ENCODE peak calls at places on chromosomes 13 and 19, in six cellular contexts. One of them, this sample, is unnamed.

GRCh38 chr13:65907656-65908441 is 1322.3 kb downstream of the PCDH9 start:
- DNase-seq in C1 segment of cervical spinal cord: no peak
- DNase-seq in cardiac septum: no peak
- DNase-seq in iPS-NIHi11: no peak
- DNase-seq in stimulated activated CD8-positive, alpha-beta memory T cell treated with anti-CD3 and anti-CD28 coated beads, Interleukin-15, amount 100 ng/mL, for 1 hour: no peak
- DNase-seq in activated CD8-positive, alpha-beta T cell treated with anti-CD3 and anti-CD28 coated beads for 36 hours: no peak
- DNase-seq in this sample: no peak

GRCh38 chr13:50866817-50867640 is 23.5 kb upstream of the DLEU7 start:
- DNase-seq in C1 segment of cervical spinal cord: no peak
- DNase-seq in cardiac septum: no peak
- DNase-seq in iPS-NIHi11: no peak
- DNase-seq in stimulated activated CD8-positive, alpha-beta memory T cell treated with anti-CD3 and anti-CD28 coated beads, Interleukin-15, amount 100 ng/mL, for 1 hour: no peak
- DNase-seq in activated CD8-positive, alpha-beta T cell treated with anti-CD3 and anti-CD28 coated beads for 36 hours: no peak
- DNase-seq in this sample: no peak

GRCh38 chr19:37074819-37075362 is 3.3 kb upstream of the ZNF420 start:
- DNase-seq in C1 segment of cervical spinal cord: no peak
- DNase-seq in cardiac septum: no peak
- DNase-seq in iPS-NIHi11: no peak
- DNase-seq in stimulated activated CD8-positive, alpha-beta memory T cell treated with anti-CD3 and anti-CD28 coated beads, Interleukin-15, amount 100 ng/mL, for 1 hour: no peak
- DNase-seq in activated CD8-positive, alpha-beta T cell treated with anti-CD3 and anti-CD28 coated beads for 36 hours: no peak
- DNase-seq in this sample: no peak

GRCh38 chr13:44854264-44855060 is 134.8 kb downstream of the NUFIP1 start:
- DNase-seq in C1 segment of cervical spinal cord: no peak
- DNase-seq in cardiac septum: no peak
- DNase-seq in iPS-NIHi11: peak
- DNase-seq in stimulated activated CD8-positive, alpha-beta memory T cell treated with anti-CD3 and anti-CD28 coated beads, Interleukin-15, amount 100 ng/mL, for 1 hour: no peak
- DNase-seq in activated CD8-positive, alpha-beta T cell treated with anti-CD3 and anti-CD28 coated beads for 36 hours: no peak
- DNase-seq in this sample: no peak

GRCh38 chr19:40610396-40611064 is 9.4 kb downstream of the LTBP4 start:
- DNase-seq in C1 segment of cervical spinal cord: no peak
- DNase-seq in cardiac septum: peak
- DNase-seq in iPS-NIHi11: no peak
- DNase-seq in stimulated activated CD8-positive, alpha-beta memory T cell treated with anti-CD3 and anti-CD28 coated beads, Interleukin-15, amount 100 ng/mL, for 1 hour: no peak
- DNase-seq in activated CD8-positive, alpha-beta T cell treated with anti-CD3 and anti-CD28 coated beads for 36 hours: peak
- DNase-seq in this sample: peak

GRCh38 chr13:76885203-76886004 is 801 bp downstream of the KCTD12 start:
- DNase-seq in C1 segment of cervical spinal cord: peak
- DNase-seq in cardiac septum: peak
- DNase-seq in iPS-NIHi11: peak
- DNase-seq in stimulated activated CD8-positive, alpha-beta memory T cell treated with anti-CD3 and anti-CD28 coated beads, Interleukin-15, amount 100 ng/mL, for 1 hour: no peak
- DNase-seq in activated CD8-positive, alpha-beta T cell treated with anti-CD3 and anti-CD28 coated beads for 36 hours: peak
- DNase-seq in this sample: peak

GRCh38 chr13:44601596-44601995 is 25.5 kb upstream of the TSC22D1 start:
- DNase-seq in C1 segment of cervical spinal cord: no peak
- DNase-seq in cardiac septum: no peak
- DNase-seq in iPS-NIHi11: no peak
- DNase-seq in stimulated activated CD8-positive, alpha-beta memory T cell treated with anti-CD3 and anti-CD28 coated beads, Interleukin-15, amount 100 ng/mL, for 1 hour: no peak
- DNase-seq in activated CD8-positive, alpha-beta T cell treated with anti-CD3 and anti-CD28 coated beads for 36 hours: no peak
- DNase-seq in this sample: no peak

GRCh38 chr13:30971575-30971974 is 39.1 kb downstream of the TEX26 start:
- DNase-seq in C1 segment of cervical spinal cord: no peak
- DNase-seq in cardiac septum: no peak
- DNase-seq in iPS-NIHi11: no peak
- DNase-seq in stimulated activated CD8-positive, alpha-beta memory T cell treated with anti-CD3 and anti-CD28 coated beads, Interleukin-15, amount 100 ng/mL, for 1 hour: no peak
- DNase-seq in activated CD8-positive, alpha-beta T cell treated with anti-CD3 and anti-CD28 coated beads for 36 hours: no peak
- DNase-seq in this sample: no peak

GRCh38 chr19:46859637-46860124 is 1.1 kb upstream of the ARHGAP35 start:
- DNase-seq in C1 segment of cervical spinal cord: no peak
- DNase-seq in cardiac septum: no peak
- DNase-seq in iPS-NIHi11: no peak
- DNase-seq in stimulated activated CD8-positive, alpha-beta memory T cell treated with anti-CD3 and anti-CD28 coated beads, Interleukin-15, amount 100 ng/mL, for 1 hour: no peak
- DNase-seq in activated CD8-positive, alpha-beta T cell treated with anti-CD3 and anti-CD28 coated beads for 36 hours: no peak
- DNase-seq in this sample: no peak

GRCh38 chr13:111328803-111329410 is 8.5 kb downstream of the TEX29 start:
- DNase-seq in C1 segment of cervical spinal cord: no peak
- DNase-seq in cardiac septum: no peak
- DNase-seq in iPS-NIHi11: no peak
- DNase-seq in stimulated activated CD8-positive, alpha-beta memory T cell treated with anti-CD3 and anti-CD28 coated beads, Interleukin-15, amount 100 ng/mL, for 1 hour: no peak
- DNase-seq in activated CD8-positive, alpha-beta T cell treated with anti-CD3 and anti-CD28 coated beads for 36 hours: no peak
- DNase-seq in this sample: no peak

GRCh38 chr13:44805623-44806022 is 183.6 kb downstream of the NUFIP1 start:
- DNase-seq in C1 segment of cervical spinal cord: no peak
- DNase-seq in cardiac septum: no peak
- DNase-seq in iPS-NIHi11: no peak
- DNase-seq in stimulated activated CD8-positive, alpha-beta memory T cell treated with anti-CD3 and anti-CD28 coated beads, Interleukin-15, amount 100 ng/mL, for 1 hour: no peak
- DNase-seq in activated CD8-positive, alpha-beta T cell treated with anti-CD3 and anti-CD28 coated beads for 36 hours: no peak
- DNase-seq in this sample: no peak

GRCh38 chr19:45528744-45529453 is 21.6 kb downstream of the VASP start:
- DNase-seq in C1 segment of cervical spinal cord: peak
- DNase-seq in cardiac septum: no peak
- DNase-seq in iPS-NIHi11: peak
- DNase-seq in stimulated activated CD8-positive, alpha-beta memory T cell treated with anti-CD3 and anti-CD28 coated beads, Interleukin-15, amount 100 ng/mL, for 1 hour: no peak
- DNase-seq in activated CD8-positive, alpha-beta T cell treated with anti-CD3 and anti-CD28 coated beads for 36 hours: peak
- DNase-seq in this sample: no peak

GRCh38 chr13:108850706-108851105 is 221.3 kb downstream of the MYO16 start:
- DNase-seq in C1 segment of cervical spinal cord: no peak
- DNase-seq in cardiac septum: no peak
- DNase-seq in iPS-NIHi11: no peak
- DNase-seq in stimulated activated CD8-positive, alpha-beta memory T cell treated with anti-CD3 and anti-CD28 coated beads, Interleukin-15, amount 100 ng/mL, for 1 hour: no peak
- DNase-seq in activated CD8-positive, alpha-beta T cell treated with anti-CD3 and anti-CD28 coated beads for 36 hours: no peak
- DNase-seq in this sample: no peak

GRCh38 chr13:31747966-31748365 is 8.6 kb downstream of the RXFP2 start:
- DNase-seq in C1 segment of cervical spinal cord: no peak
- DNase-seq in cardiac septum: no peak
- DNase-seq in iPS-NIHi11: no peak
- DNase-seq in stimulated activated CD8-positive, alpha-beta memory T cell treated with anti-CD3 and anti-CD28 coated beads, Interleukin-15, amount 100 ng/mL, for 1 hour: no peak
- DNase-seq in activated CD8-positive, alpha-beta T cell treated with anti-CD3 and anti-CD28 coated beads for 36 hours: no peak
- DNase-seq in this sample: peak

GRCh38 chr19:21532904-21533303 is 27.5 kb downstream of the ZNF429 start:
- DNase-seq in C1 segment of cervical spinal cord: no peak
- DNase-seq in cardiac septum: no peak
- DNase-seq in iPS-NIHi11: no peak
- DNase-seq in stimulated activated CD8-positive, alpha-beta memory T cell treated with anti-CD3 and anti-CD28 coated beads, Interleukin-15, amount 100 ng/mL, for 1 hour: no peak
- DNase-seq in activated CD8-positive, alpha-beta T cell treated with anti-CD3 and anti-CD28 coated beads for 36 hours: no peak
- DNase-seq in this sample: no peak

GRCh38 chr13:79525458-79525857 is 44.5 kb downstream of the NDFIP2 start:
- DNase-seq in C1 segment of cervical spinal cord: no peak
- DNase-seq in cardiac septum: no peak
- DNase-seq in iPS-NIHi11: no peak
- DNase-seq in stimulated activated CD8-positive, alpha-beta memory T cell treated with anti-CD3 and anti-CD28 coated beads, Interleukin-15, amount 100 ng/mL, for 1 hour: no peak
- DNase-seq in activated CD8-positive, alpha-beta T cell treated with anti-CD3 and anti-CD28 coated beads for 36 hours: peak
- DNase-seq in this sample: no peak

GRCh38 chr13:90954605-90955004 is 392.9 kb upstream of the MIR17HG start:
- DNase-seq in C1 segment of cervical spinal cord: no peak
- DNase-seq in cardiac septum: no peak
- DNase-seq in iPS-NIHi11: no peak
- DNase-seq in stimulated activated CD8-positive, alpha-beta memory T cell treated with anti-CD3 and anti-CD28 coated beads, Interleukin-15, amount 100 ng/mL, for 1 hour: no peak
- DNase-seq in activated CD8-positive, alpha-beta T cell treated with anti-CD3 and anti-CD28 coated beads for 36 hours: no peak
- DNase-seq in this sample: no peak

GRCh38 chr19:14496849-14497346 is 971 bp upstream of the GIPC1 start:
- DNase-seq in C1 segment of cervical spinal cord: no peak
- DNase-seq in cardiac septum: no peak
- DNase-seq in iPS-NIHi11: no peak
- DNase-seq in stimulated activated CD8-positive, alpha-beta memory T cell treated with anti-CD3 and anti-CD28 coated beads, Interleukin-15, amount 100 ng/mL, for 1 hour: no peak
- DNase-seq in activated CD8-positive, alpha-beta T cell treated with anti-CD3 and anti-CD28 coated beads for 36 hours: no peak
- DNase-seq in this sample: peak

GRCh38 chr19:14089662-14090508 is 666 bp downstream of the SAMD1 start:
- DNase-seq in C1 segment of cervical spinal cord: no peak
- DNase-seq in cardiac septum: no peak
- DNase-seq in iPS-NIHi11: peak
- DNase-seq in stimulated activated CD8-positive, alpha-beta memory T cell treated with anti-CD3 and anti-CD28 coated beads, Interleukin-15, amount 100 ng/mL, for 1 hour: no peak
- DNase-seq in activated CD8-positive, alpha-beta T cell treated with anti-CD3 and anti-CD28 coated beads for 36 hours: peak
- DNase-seq in this sample: peak

GRCh38 chr13:60226507-60226906 is 62.8 kb upstream of the DIAPH3 start:
- DNase-seq in C1 segment of cervical spinal cord: no peak
- DNase-seq in cardiac septum: no peak
- DNase-seq in iPS-NIHi11: peak
- DNase-seq in stimulated activated CD8-positive, alpha-beta memory T cell treated with anti-CD3 and anti-CD28 coated beads, Interleukin-15, amount 100 ng/mL, for 1 hour: no peak
- DNase-seq in activated CD8-positive, alpha-beta T cell treated with anti-CD3 and anti-CD28 coated beads for 36 hours: peak
- DNase-seq in this sample: peak

GRCh38 chr19:13610042-13610691 is 103.9 kb upstream of the CACNA1A start:
- DNase-seq in C1 segment of cervical spinal cord: peak
- DNase-seq in cardiac septum: no peak
- DNase-seq in iPS-NIHi11: no peak
- DNase-seq in stimulated activated CD8-positive, alpha-beta memory T cell treated with anti-CD3 and anti-CD28 coated beads, Interleukin-15, amount 100 ng/mL, for 1 hour: no peak
- DNase-seq in activated CD8-positive, alpha-beta T cell treated with anti-CD3 and anti-CD28 coated beads for 36 hours: peak
- DNase-seq in this sample: no peak

GRCh38 chr13:101757446-101758039 is 305.1 kb downstream of the ITGBL1 start:
- DNase-seq in C1 segment of cervical spinal cord: peak
- DNase-seq in cardiac septum: no peak
- DNase-seq in iPS-NIHi11: peak
- DNase-seq in stimulated activated CD8-positive, alpha-beta memory T cell treated with anti-CD3 and anti-CD28 coated beads, Interleukin-15, amount 100 ng/mL, for 1 hour: no peak
- DNase-seq in activated CD8-positive, alpha-beta T cell treated with anti-CD3 and anti-CD28 coated beads for 36 hours: no peak
- DNase-seq in this sample: peak

GRCh38 chr19:1914826-1915341 is 9.7 kb downstream of the ADAT3 start:
- DNase-seq in C1 segment of cervical spinal cord: peak
- DNase-seq in cardiac septum: no peak
- DNase-seq in iPS-NIHi11: no peak
- DNase-seq in stimulated activated CD8-positive, alpha-beta memory T cell treated with anti-CD3 and anti-CD28 coated beads, Interleukin-15, amount 100 ng/mL, for 1 hour: no peak
- DNase-seq in activated CD8-positive, alpha-beta T cell treated with anti-CD3 and anti-CD28 coated beads for 36 hours: no peak
- DNase-seq in this sample: no peak

GRCh38 chr19:36972594-36972993 is 56.5 kb downstream of the ZNF568 start:
- DNase-seq in C1 segment of cervical spinal cord: no peak
- DNase-seq in cardiac septum: no peak
- DNase-seq in iPS-NIHi11: no peak
- DNase-seq in stimulated activated CD8-positive, alpha-beta memory T cell treated with anti-CD3 and anti-CD28 coated beads, Interleukin-15, amount 100 ng/mL, for 1 hour: no peak
- DNase-seq in activated CD8-positive, alpha-beta T cell treated with anti-CD3 and anti-CD28 coated beads for 36 hours: no peak
- DNase-seq in this sample: no peak

GRCh38 chr19:54014920-54015560 is 23.6 kb downstream of the CACNG6 start:
- DNase-seq in C1 segment of cervical spinal cord: no peak
- DNase-seq in cardiac septum: no peak
- DNase-seq in iPS-NIHi11: no peak
- DNase-seq in stimulated activated CD8-positive, alpha-beta memory T cell treated with anti-CD3 and anti-CD28 coated beads, Interleukin-15, amount 100 ng/mL, for 1 hour: no peak
- DNase-seq in activated CD8-positive, alpha-beta T cell treated with anti-CD3 and anti-CD28 coated beads for 36 hours: no peak
- DNase-seq in this sample: no peak

GRCh38 chr19:15836595-15837398 is 21.3 kb upstream of the OR10H1 start:
- DNase-seq in C1 segment of cervical spinal cord: peak
- DNase-seq in cardiac septum: peak
- DNase-seq in iPS-NIHi11: peak
- DNase-seq in stimulated activated CD8-positive, alpha-beta memory T cell treated with anti-CD3 and anti-CD28 coated beads, Interleukin-15, amount 100 ng/mL, for 1 hour: peak
- DNase-seq in activated CD8-positive, alpha-beta T cell treated with anti-CD3 and anti-CD28 coated beads for 36 hours: peak
- DNase-seq in this sample: peak

GRCh38 chr13:61013782-61014181 is 401.9 kb downstream of the PCDH20 start:
- DNase-seq in C1 segment of cervical spinal cord: no peak
- DNase-seq in cardiac septum: no peak
- DNase-seq in iPS-NIHi11: no peak
- DNase-seq in stimulated activated CD8-positive, alpha-beta memory T cell treated with anti-CD3 and anti-CD28 coated beads, Interleukin-15, amount 100 ng/mL, for 1 hour: no peak
- DNase-seq in activated CD8-positive, alpha-beta T cell treated with anti-CD3 and anti-CD28 coated beads for 36 hours: no peak
- DNase-seq in this sample: no peak

GRCh38 chr19:36051236-36051635 is 2.8 kb downstream of the THAP8 start:
- DNase-seq in C1 segment of cervical spinal cord: peak
- DNase-seq in cardiac septum: no peak
- DNase-seq in iPS-NIHi11: peak
- DNase-seq in stimulated activated CD8-positive, alpha-beta memory T cell treated with anti-CD3 and anti-CD28 coated beads, Interleukin-15, amount 100 ng/mL, for 1 hour: no peak
- DNase-seq in activated CD8-positive, alpha-beta T cell treated with anti-CD3 and anti-CD28 coated beads for 36 hours: peak
- DNase-seq in this sample: peak

GRCh38 chr13:34943675-34944634 is 1.9 kb downstream of the NBEA start:
- DNase-seq in C1 segment of cervical spinal cord: peak
- DNase-seq in cardiac septum: no peak
- DNase-seq in iPS-NIHi11: no peak
- DNase-seq in stimulated activated CD8-positive, alpha-beta memory T cell treated with anti-CD3 and anti-CD28 coated beads, Interleukin-15, amount 100 ng/mL, for 1 hour: no peak
- DNase-seq in activated CD8-positive, alpha-beta T cell treated with anti-CD3 and anti-CD28 coated beads for 36 hours: peak
- DNase-seq in this sample: no peak

This sample was measured in Karpas-422.